ENCODE peak calls at places on chromosomes 13 and 19, in nine cellular contexts. S is mesothelial cell of epicardium; C is astrocyte of the spinal cord; T is AG04449; K is CD8-positive, alpha-beta T cell; B is progenitor cell of endocrine pancreas; P is upper lobe of right lung; U is MCF 10A; X is left ventricle myocardium inferior. L is an unnamed sample.

GRCh38 chr13:32228330-32229041 is 86.7 kb downstream of the ZAR1L start:
- DNase-seq in U (peak; percentile 35), P (no peak), T (no peak), K (no peak), X (no peak), B (no peak), S (no peak), C (peak; percentile 75), L (no peak)

GRCh38 chr19:50794074-50794777 is 4.0 kb downstream of the ACP4 start:
- DNase-seq in K (no peak), B (no peak), U (peak; percentile 57), X (no peak), P (no peak), T (no peak), C (no peak), S (no peak), L (peak; percentile 66)

GRCh38 chr13:44575741-44576395 is at the start of gene TSC22D1:
- DNase-seq in U (peak; percentile 38), K (peak; percentile 41), B (peak; percentile 23), S (no peak), C (peak; percentile 53), P (peak; percentile 79), T (no peak), X (peak; percentile 42), L (peak; percentile 25)

GRCh38 chr13:29362849-29363604 is 232.5 kb downstream of the SLC7A1 start:
- DNase-seq in S (no peak), B (peak; percentile 34), C (peak; percentile 33), K (no peak), U (peak; percentile 66), X (no peak), P (no peak), T (no peak), L (peak; percentile 45)

GRCh38 chr19:34662919-34663318 is 14.0 kb downstream of the SCGB2B2 start:
- DNase-seq in X (no peak), B (no peak), U (peak; percentile 49), T (no peak), K (no peak), P (no peak), S (no peak), C (no peak), L (peak; percentile 45)

GRCh38 chr19:32661318-32661717 is 13.7 kb downstream of the ANKRD27 start:
- DNase-seq in U (peak; percentile 27), B (no peak), X (no peak), C (no peak), K (no peak), P (no peak), T (no peak), S (no peak), L (no peak)

GRCh38 chr13:36158606-36159005 is 27.4 kb upstream of the DCLK1 start:
- DNase-seq in T (no peak), X (no peak), B (no peak), U (peak; percentile 45), C (peak; percentile 49), P (no peak), S (no peak), K (no peak), L (no peak)

GRCh38 chr19:19508217-19508616 is 7.1 kb downstream of the TSSK6 start:
- DNase-seq in S (no peak), U (no peak), T (no peak), C (no peak), K (no peak), B (no peak), X (no peak), P (no peak), L (no peak)

GRCh38 chr13:51665456-51665855 is 81.2 kb downstream of the WDFY2 start:
- DNase-seq in S (no peak), B (no peak), X (no peak), U (no peak), P (no peak), C (no peak), K (no peak), T (no peak), L (no peak)

GRCh38 chr13:46575843-46576242 is 22.9 kb downstream of the LRCH1 start:
- DNase-seq in S (no peak), P (no peak), X (no peak), C (peak; percentile 71), T (peak; percentile 58), U (peak; percentile 72), B (no peak), K (no peak), L (no peak)

GRCh38 chr13:80132741-80133601 is 208.0 kb downstream of the SPRY2 start:
- DNase-seq in S (peak; percentile 29), K (no peak), U (peak; percentile 51), P (peak; percentile 72), T (no peak), B (peak; percentile 43), C (peak; percentile 62), X (peak; percentile 47), L (peak; percentile 16)

DNA sequence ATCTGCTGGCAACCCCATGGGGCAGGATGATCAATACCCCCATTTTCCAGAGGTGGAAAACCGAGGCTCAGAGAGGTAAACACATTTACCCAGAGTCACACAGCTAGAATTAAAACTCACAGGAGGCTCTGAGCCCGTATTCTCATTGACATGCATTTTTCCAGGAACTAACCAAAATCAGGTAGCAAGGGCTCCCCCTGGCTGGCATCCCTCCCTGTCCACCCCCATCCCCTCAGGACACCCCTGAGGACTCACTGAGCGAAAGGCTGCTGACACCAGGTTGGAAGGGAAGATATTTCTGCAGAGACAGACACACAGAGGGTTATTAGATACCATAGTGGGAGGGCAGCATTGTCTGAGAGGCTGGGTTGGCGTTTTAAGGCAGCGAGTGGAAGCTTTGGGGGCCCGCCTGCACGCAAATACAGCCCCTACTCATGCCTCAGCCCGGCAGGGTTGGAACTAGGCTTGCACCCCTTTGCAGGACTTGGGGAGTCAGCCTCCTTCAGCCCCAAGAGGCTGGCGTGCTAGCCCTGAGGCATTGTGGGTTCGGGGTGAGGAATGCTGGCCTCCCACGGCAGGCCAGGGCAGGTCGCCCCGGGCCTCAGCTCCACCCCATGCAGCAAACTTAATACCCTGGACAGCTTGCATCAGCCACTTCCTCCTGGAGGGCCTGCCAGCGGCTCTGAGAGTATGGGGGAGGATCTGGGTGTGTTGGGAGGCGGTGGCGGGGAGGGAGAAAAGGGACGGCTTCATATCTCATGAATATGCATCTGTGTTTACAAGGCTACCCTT is 3.9 kb downstream of the SLC1A5 start:
- DNase-seq in P (peak; percentile 92), U (peak; percentile 98), T (peak; percentile 76), S (peak; percentile 39), B (no peak), C (peak; percentile 91), X (peak; percentile 69), K (no peak), L (peak; percentile 94)
- TF ChIP-seq CTCF in P (no peak), U (peak; percentile 29), T (peak; percentile 14), S (no peak), B (peak; percentile 34), C (peak; percentile 49), X (peak; percentile 20), K (peak; percentile 16), L (peak; percentile 52)

DNA sequence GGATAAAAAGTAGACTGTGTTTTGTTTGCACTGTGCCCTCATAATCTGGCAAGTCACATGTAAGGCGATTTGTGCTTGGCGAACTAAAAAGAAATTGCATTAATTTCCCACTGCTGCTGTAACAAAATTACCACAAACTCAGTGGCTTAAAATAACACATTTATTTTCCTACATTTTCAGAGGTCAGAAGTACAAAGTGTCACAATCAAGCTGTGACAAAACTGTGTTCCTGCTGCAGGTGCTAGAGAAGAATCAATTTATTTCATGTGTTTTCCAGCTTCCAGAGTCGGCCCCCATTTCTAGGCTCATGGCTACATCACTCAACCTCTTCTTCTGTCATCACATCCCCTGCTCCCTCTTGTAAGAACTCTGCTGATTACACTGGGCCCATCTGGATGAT is 158.6 kb upstream of the UFM1 start:
- DNase-seq in B (no peak), P (no peak), T (no peak), U (no peak), S (no peak), C (no peak), K (no peak), X (no peak), L (no peak)
- TF ChIP-seq CTCF in B (no peak), P (no peak), T (no peak), U (no peak), S (no peak), C (no peak), K (no peak), X (no peak), L (no peak)

DNA sequence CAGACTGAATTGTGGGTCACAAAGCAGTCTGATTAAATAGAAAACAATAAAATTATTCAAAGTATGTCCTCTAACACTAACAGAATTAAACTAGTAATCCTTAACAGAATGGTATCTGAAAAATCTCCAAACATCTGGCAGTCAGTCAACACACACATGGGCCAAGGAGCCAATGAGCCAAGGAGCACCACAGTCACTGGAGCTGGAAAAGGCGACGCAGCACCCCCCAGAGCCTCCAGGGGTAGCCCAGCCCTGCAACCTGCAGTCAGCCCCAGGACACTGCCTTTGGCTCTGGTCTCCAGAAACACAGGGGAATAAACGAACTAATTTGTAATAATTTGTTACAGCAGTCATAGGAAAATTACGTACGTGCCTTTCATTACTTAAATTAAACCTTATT is 12.3 kb downstream of the TUBGCP3 start:
- DNase-seq in P (no peak), X (no peak), T (no peak), K (no peak), C (no peak), S (no peak), B (no peak), U (no peak), L (no peak)
- TF ChIP-seq CTCF in P (no peak), X (no peak), T (peak; percentile 12), K (no peak), C (no peak), S (no peak), B (no peak), U (no peak), L (no peak)

GRCh38 chr19:43429395-43429794 is 14.7 kb downstream of the TEX101 start:
- DNase-seq in C (no peak), U (no peak), S (no peak), T (no peak), K (no peak), X (no peak), P (no peak), B (no peak), L (no peak)

GRCh38 chr19:43432866-43433673 is 18.4 kb downstream of the TEX101 start:
- DNase-seq in U (peak; percentile 71), B (peak; percentile 49), C (peak; percentile 47), P (peak; percentile 70), S (no peak), T (no peak), X (peak; percentile 41), K (peak; percentile 48), L (peak; percentile 86)

GRCh38 chr19:43430976-43431375 is 16.3 kb downstream of the TEX101 start:
- DNase-seq in C (no peak), X (no peak), P (no peak), U (no peak), K (no peak), T (no peak), S (no peak), B (no peak), L (no peak)

GRCh38 chr19:43433689-43434088 is 19.0 kb downstream of the TEX101 start:
- DNase-seq in B (no peak), S (no peak), P (no peak), C (no peak), U (no peak), T (no peak), X (no peak), K (no peak), L (no peak)

DNA sequence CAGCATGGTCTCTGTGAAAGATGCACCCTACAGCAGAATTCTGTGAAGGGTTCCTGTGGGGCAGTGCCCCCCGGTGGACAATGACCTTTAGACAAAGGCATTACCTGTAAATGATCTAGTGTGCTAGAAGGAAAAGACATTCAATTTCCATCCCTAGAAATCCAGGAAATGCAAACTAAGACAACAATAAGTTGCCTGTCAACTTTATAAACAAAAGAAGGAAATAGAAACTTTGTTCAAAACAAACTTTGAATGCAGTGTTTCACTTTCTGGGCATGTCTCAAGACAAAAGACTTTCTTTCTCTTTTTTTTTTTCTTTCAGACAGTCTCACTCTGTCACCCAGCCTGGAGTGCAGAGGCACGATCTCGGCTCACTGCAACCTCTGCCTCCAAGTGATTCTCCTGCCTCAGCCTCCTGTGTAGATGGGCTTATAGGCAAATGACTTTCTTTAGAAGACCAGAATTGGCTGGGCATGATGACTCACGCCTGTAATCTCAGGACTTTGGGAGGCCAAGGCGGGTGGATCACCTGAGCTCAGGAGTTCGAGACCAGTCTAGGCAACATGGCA is 15.5 kb downstream of the TEX101 start:
- DNase-seq in S (no peak), T (no peak), C (no peak), K (no peak), U (no peak), X (no peak), P (no peak), B (no peak), L (peak; percentile 75)
- TF ChIP-seq CTCF in S (no peak), T (peak; percentile 3), C (no peak), K (no peak), U (peak; percentile 9), X (no peak), P (peak; percentile 5), B (peak; percentile 46), L (peak; percentile 27)